ENCODE peak calls at places on chromosome 21, in eight cellular contexts. E is tibial artery, B is psoas muscle, G is HAP-1, O is body of pancreas, V is thoracic aorta, T is lower leg skin, R is H7. Y is an unnamed sample.

GRCh38 chr21:43975469-43976098 is 36.5 kb upstream of the TRAPPC10 start:
- DNase-seq in E (peak; percentile 71), B (peak; percentile 80), G (peak; percentile 21), O (peak; percentile 77), V (no peak), T (peak; percentile 66), R (peak; percentile 93), Y (peak; percentile 50)

GRCh38 chr21:44932366-44933181 is 7.3 kb upstream of the SLX9 start:
- DNase-seq in E (no peak), B (peak; percentile 49), G (no peak), O (peak; percentile 33), V (no peak), T (no peak), R (peak; percentile 88), Y (no peak)

GRCh38 chr21:25938673-25939395 is 204.1 kb downstream of the GABPA start:
- DNase-seq in E (no peak), B (no peak), G (no peak), O (peak; percentile 41), V (no peak), T (no peak), R (no peak), Y (no peak)

GRCh38 chr21:38388219-38388618 is 110.1 kb downstream of the ERG start:
- DNase-seq in E (no peak), B (no peak), G (no peak), O (no peak), V (no peak), T (no peak), R (no peak), Y (no peak)

GRCh38 chr21:25396135-25396711 is 211.1 kb downstream of the MRPL39 start:
- DNase-seq in E (no peak), B (no peak), G (no peak), O (no peak), V (no peak), T (no peak), R (no peak), Y (no peak)

GRCh38 chr21:44618504-44618903 is 6.6 kb downstream of the KRTAP10-8 start:
- DNase-seq in E (peak; percentile 55), B (peak; percentile 29), G (no peak), O (peak; percentile 13), V (no peak), T (no peak), R (peak; percentile 74), Y (no peak)

GRCh38 chr21:46515109-46515508 is 56.4 kb downstream of the DIP2A start:
- DNase-seq in E (peak; percentile 75), B (peak; percentile 64), G (no peak), O (peak; percentile 73), V (no peak), T (peak; percentile 42), R (no peak), Y (no peak)

GRCh38 chr21:39690454-39690853 is 54.5 kb upstream of the IGSF5 start:
- DNase-seq in E (no peak), B (no peak), G (no peak), O (no peak), V (no peak), T (no peak), R (no peak), Y (no peak)

GRCh38 chr21:27418338-27418737 is 451.4 kb upstream of the ADAMTS5 start:
- DNase-seq in E (no peak), B (no peak), G (no peak), O (no peak), V (no peak), T (no peak), R (no peak), Y (no peak)

GRCh38 chr21:44441581-44442265 is 13.6 kb upstream of the LRRC3 start:
- DNase-seq in E (no peak), B (peak; percentile 10), G (no peak), O (no peak), V (no peak), T (no peak), R (peak; percentile 41), Y (no peak)

GRCh38 chr21:35072960-35073359 is 23.9 kb upstream of the RUNX1 start:
- DNase-seq in E (no peak), B (peak; percentile 46), G (no peak), O (peak; percentile 14), V (no peak), T (no peak), R (no peak), Y (no peak)

GRCh38 chr21:31732538-31732864 is 583 bp upstream of the SCAF4 start:
- DNase-seq in E (peak; percentile 39), B (no peak), G (no peak), O (no peak), V (no peak), T (peak; percentile 34), R (no peak), Y (no peak)

GRCh38 chr21:37427221-37427620 is 60.6 kb downstream of the DYRK1A start:
- DNase-seq in E (no peak), B (no peak), G (no peak), O (no peak), V (no peak), T (no peak), R (no peak), Y (no peak)

GRCh38 chr21:14488805-14489204 is 57.3 kb downstream of the SAMSN1 start:
- DNase-seq in E (no peak), B (no peak), G (no peak), O (no peak), V (no peak), T (no peak), R (no peak), Y (no peak)

GRCh38 chr21:40185208-40185607 is 318.0 kb downstream of the PCP4 start:
- DNase-seq in E (no peak), B (no peak), G (no peak), O (no peak), V (no peak), T (no peak), R (no peak), Y (no peak)

GRCh38 chr21:36125513-36126121 is 9.3 kb upstream of the CBR3 start:
- DNase-seq in E (peak; percentile 56), B (peak; percentile 56), G (peak; percentile 51), O (peak; percentile 64), V (no peak), T (no peak), R (peak; percentile 60), Y (peak; percentile 51)
- H3K4me3 ChIP-seq in E (no peak overlapping the region), B (no peak overlapping the region), G (no peak overlapping the region), O (no peak overlapping the region), V (no peak overlapping the region), T (no peak overlapping the region), R (no peak overlapping the region), Y (no peak overlapping the region)

GRCh38 chr21:16086121-16086520 is 356.3 kb downstream of the USP25 start:
- DNase-seq in E (no peak), B (no peak), G (no peak), O (no peak), V (no peak), T (no peak), R (no peak), Y (no peak)
- H3K4me3 ChIP-seq in E (no peak overlapping the region), B (peak overlapping the region; percentile 55), G (no peak overlapping the region), O (no peak overlapping the region), V (no peak overlapping the region), T (no peak overlapping the region), R (no peak overlapping the region), Y (no peak overlapping the region)

DNA sequence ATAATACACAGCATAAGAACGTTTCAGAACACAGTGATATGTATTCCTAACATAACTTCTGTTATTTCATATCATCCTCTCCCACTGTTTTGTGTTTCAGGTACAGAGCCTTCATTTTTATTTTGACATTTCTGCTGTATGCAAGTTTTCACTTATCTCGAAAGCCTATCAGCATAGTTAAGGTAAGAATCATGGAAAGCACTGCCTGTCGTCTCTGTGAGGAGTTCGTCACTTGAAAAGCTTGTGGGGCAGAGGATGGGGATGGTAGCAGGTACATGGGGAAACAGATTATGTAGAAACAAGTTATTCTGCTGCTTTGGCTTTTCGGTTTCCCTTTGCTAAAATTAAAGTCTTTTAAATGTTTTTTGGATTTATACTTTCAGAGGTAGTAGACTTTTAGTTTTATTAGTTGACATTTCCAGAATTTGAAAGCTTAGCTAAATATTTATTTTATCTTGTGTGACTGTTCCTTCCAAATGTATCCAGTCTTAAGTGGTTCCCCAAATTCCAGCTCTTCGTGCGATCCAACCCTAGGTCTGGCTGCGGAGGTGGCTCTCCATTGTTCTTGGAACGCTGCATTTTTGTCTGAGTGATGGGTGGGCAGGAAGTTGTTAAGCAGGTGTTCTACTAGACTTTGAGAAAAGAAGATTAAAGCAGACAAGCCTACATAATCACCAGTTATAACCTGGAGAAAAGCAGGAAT is 12.2 kb downstream of the SLC37A1 start:
- DNase-seq in E (no peak), B (no peak), G (no peak), O (no peak), V (no peak), T (no peak), R (no peak), Y (no peak)
- H3K4me3 ChIP-seq in E (no peak overlapping the region), B (peak overlapping the region; percentile 47), G (no peak overlapping the region), O (no peak overlapping the region), V (no peak overlapping the region), T (no peak overlapping the region), R (no peak overlapping the region), Y (no peak overlapping the region)

GRCh38 chr21:41520560-41521442 is 12.8 kb upstream of the TMPRSS2 start:
- DNase-seq in E (no peak), B (no peak), G (no peak), O (no peak), V (no peak), T (no peak), R (no peak), Y (no peak)

GRCh38 chr21:41523175-41523574 is 15.2 kb upstream of the TMPRSS2 start:
- DNase-seq in E (no peak), B (no peak), G (no peak), O (no peak), V (no peak), T (no peak), R (no peak), Y (no peak)

GRCh38 chr21:41518757-41519156 is 10.8 kb upstream of the TMPRSS2 start:
- DNase-seq in E (no peak), B (no peak), G (no peak), O (no peak), V (no peak), T (no peak), R (no peak), Y (no peak)

GRCh38 chr21:41521489-41522027 is 13.6 kb upstream of the TMPRSS2 start:
- DNase-seq in E (no peak), B (no peak), G (no peak), O (no peak), V (no peak), T (no peak), R (no peak), Y (no peak)

GRCh38 chr21:41519806-41520559 is 12.0 kb upstream of the TMPRSS2 start:
- DNase-seq in E (no peak), B (no peak), G (no peak), O (no peak), V (no peak), T (no peak), R (no peak), Y (no peak)
- H3K4me3 ChIP-seq in E (no peak overlapping the region), B (no peak overlapping the region), G (no peak overlapping the region), O (no peak overlapping the region), V (no peak overlapping the region), T (no peak overlapping the region), R (no peak overlapping the region), Y (no peak overlapping the region)

GRCh38 chr21:41316200-41316599 is 401 bp upstream of the FAM3B start:
- DNase-seq in E (no peak), B (no peak), G (no peak), O (no peak), V (no peak), T (no peak), R (no peak), Y (no peak)
- H3K4me3 ChIP-seq in E (peak overlapping the region; percentile 41), B (peak overlapping the region; percentile 41), G (no peak overlapping the region), O (peak overlapping the region; percentile 44), V (peak overlapping the region; percentile 63), T (no peak overlapping the region), R (peak overlapping the region; percentile 56), Y (no peak overlapping the region)

Y was measured in A549.